ENCODE peak calls at places on chromosomes 12 and 14, in nine cellular contexts. Y is AG08396, W is EH, U is left kidney, P is dermis blood vessel endothelial cell, K is endothelial cell of umbilical vein, L is NCI-H1092, S is NAMALWA, V is left colon. A is an unnamed sample.

GRCh38 chr12:123269395-123269892 is 2.2 kb downstream of the CDK2AP1 start:
- DNase-seq in P (peak; percentile 76), W (peak; percentile 86), S (peak; percentile 62), V (peak; percentile 61), U (peak; percentile 95), L (peak; percentile 80), K (peak; percentile 52), Y (peak; percentile 87), A (no peak)

GRCh38 chr12:84974177-84974815 is 61.7 kb upstream of the SLC6A15 start:
- DNase-seq in U (no peak), K (no peak), W (no peak), L (no peak), S (no peak), V (no peak), P (no peak), Y (no peak), A (no peak)

GRCh38 chr14:104224516-104225281 is 86.3 kb downstream of the KIF26A start:
- DNase-seq in P (peak; percentile 51), W (no peak), S (peak; percentile 24), K (peak; percentile 14), Y (no peak), U (peak; percentile 60), L (no peak), V (peak; percentile 76), A (no peak)

GRCh38 chr12:26401874-26402273 is 206.5 kb downstream of the SSPN start:
- DNase-seq in U (no peak), P (no peak), S (no peak), W (no peak), Y (no peak), V (no peak), L (no peak), K (no peak), A (no peak)

GRCh38 chr12:79911889-79912656 is 22.8 kb downstream of the PPP1R12A start:
- DNase-seq in S (no peak), Y (no peak), U (no peak), K (no peak), P (no peak), W (peak; percentile 68), V (no peak), L (no peak), A (no peak)

GRCh38 chr14:67358914-67359313 is 690 bp downstream of the ATP6V1D start:
- DNase-seq in U (peak; percentile 7), P (peak; percentile 21), S (no peak), L (no peak), V (peak; percentile 5), K (no peak), W (no peak), Y (no peak), A (no peak)

GRCh38 chr12:16610006-16610520 is 4.1 kb upstream of the LMO3 start:
- DNase-seq in U (peak; percentile 8), Y (no peak), P (no peak), W (no peak), V (no peak), K (no peak), S (no peak), L (no peak), A (no peak)

GRCh38 chr12:124970647-124971402 is 18.1 kb downstream of the DHX37 start:
- DNase-seq in K (no peak), V (no peak), U (no peak), L (no peak), W (no peak), P (no peak), Y (no peak), S (no peak), A (no peak)

GRCh38 chr12:65784616-65785015 is 39.7 kb upstream of the HMGA2 start:
- DNase-seq in Y (no peak), V (no peak), L (no peak), W (no peak), S (no peak), K (no peak), P (no peak), U (peak; percentile 12), A (no peak)

GRCh38 chr12:9756756-9757155 is 3.9 kb downstream of the CD69 start:
- DNase-seq in W (no peak), L (no peak), P (no peak), K (no peak), S (no peak), U (no peak), Y (no peak), V (no peak), A (no peak)

GRCh38 chr12:4894019-4894418 is 15.7 kb upstream of the KCNA1 start:
- DNase-seq in V (no peak), Y (no peak), S (no peak), W (no peak), U (no peak), L (no peak), K (no peak), P (no peak), A (no peak)

GRCh38 chr12:50597200-50598195 is 92.7 kb downstream of the DIP2B start:
- DNase-seq in P (peak; percentile 82), S (peak; percentile 74), K (peak; percentile 80), W (peak; percentile 88), U (no peak), Y (peak; percentile 84), V (no peak), L (no peak), A (peak; percentile 57)

GRCh38 chr14:92414685-92415084 is 91.7 kb downstream of the SLC24A4 start:
- DNase-seq in V (no peak), K (no peak), Y (no peak), U (no peak), W (no peak), P (no peak), L (no peak), S (no peak), A (no peak)